ENCODE peak calls at places on chromosome 12, in five cellular contexts. I, M, T, Z and V are unnamed samples. For H3K4me1, the result is how much of the 10 kb centered on the place peaks cover.

GRCh38 chr12:120367252-120367923 is 1.6 kb downstream of the MSI1 start:
- DNase-seq in I (no peak), M (no peak), T (no peak), Z (no peak), V (no peak)

GRCh38 chr12:77122236-77122635 is 56.9 kb upstream of the E2F7 start:
- DNase-seq in I (no peak), M (peak), T (no peak), Z (no peak), V (no peak)

GRCh38 chr12:92242917-92243316 is 97.3 kb upstream of the BTG1 start:
- DNase-seq in I (no peak), M (no peak), T (no peak), Z (no peak), V (no peak)

GRCh38 chr12:39012870-39013269 is 107.5 kb upstream of the CPNE8 start:
- DNase-seq in I (no peak), M (no peak), T (no peak), Z (no peak), V (no peak)

GRCh38 chr12:14776236-14776959 is 26.9 kb downstream of the WBP11 start:
- DNase-seq in I (peak), M (no peak), T (no peak), Z (no peak), V (no peak)

GRCh38 chr12:88909510-88909909 is 329.2 kb upstream of the KITLG start:
- DNase-seq in I (no peak), M (no peak), T (no peak), Z (no peak), V (no peak)

GRCh38 chr12:92505373-92506340 is 197.1 kb upstream of the PLEKHG7 start:
- DNase-seq in I (peak), M (no peak), T (peak), Z (peak), V (peak)

GRCh38 chr12:54977857-54978256 is 6.7 kb downstream of the TESPA1 start:
- DNase-seq in I (peak), M (no peak), T (no peak), Z (no peak), V (no peak)

GRCh38 chr12:32312049-32312670 is 87.2 kb upstream of the FGD4 start:
- DNase-seq in I (peak), M (peak), T (no peak), Z (no peak), V (no peak)

GRCh38 chr12:62562892-62563291 is 96.3 kb downstream of the MON2 start:
- DNase-seq in I (no peak), M (no peak), T (no peak), Z (no peak), V (no peak)

GRCh38 chr12:53098354-53098981 is 1.0 kb downstream of the IGFBP6 start:
- DNase-seq in I (peak), M (peak), T (no peak), Z (peak), V (no peak)

GRCh38 chr12:13857750-13858149 is 123.7 kb downstream of the GRIN2B start:
- DNase-seq in I (no peak), M (no peak), T (no peak), Z (no peak), V (no peak)

GRCh38 chr12:65449400-65449799 is 170.9 kb downstream of the MSRB3 start:
- DNase-seq in I (no peak), M (no peak), T (no peak), Z (no peak), V (no peak)

GRCh38 chr12:55629058-55629841 is 7.4 kb upstream of the OR10P1 start:
- DNase-seq in I (peak), M (no peak), T (no peak), Z (no peak), V (no peak)

GRCh38 chr12:53758081-53758769 is 6.4 kb upstream of the CISTR start:
- DNase-seq in I (no peak), M (no peak), T (no peak), Z (no peak), V (no peak)

GRCh38 chr12:106973545-106973944 is 13.4 kb downstream of the MTERF2 start:
- DNase-seq in I (no peak), M (no peak), T (no peak), Z (no peak), V (no peak)

GRCh38 chr12:69112616-69113015 is 126.8 kb upstream of the CPSF6 start:
- DNase-seq in I (no peak), M (no peak), T (no peak), Z (no peak), V (no peak)

GRCh38 chr12:66352197-66352596 is 49.9 kb downstream of the HELB start:
- DNase-seq in I (peak), M (peak), T (no peak), Z (peak), V (peak)

GRCh38 chr12:128879898-128880764 is 26.9 kb downstream of the GLT1D1 start:
- DNase-seq in I (no peak), M (no peak), T (no peak), Z (no peak), V (no peak)

GRCh38 chr12:50537538-50537919 is 32.7 kb downstream of the DIP2B start:
- DNase-seq in I (no peak), M (peak), T (no peak), Z (no peak), V (no peak)

GRCh38 chr12:75850751-75851462 is 180.7 kb downstream of the PHLDA1 start:
- DNase-seq in I (no peak), M (no peak), T (no peak), Z (no peak), V (no peak)

GRCh38 chr12:30850684-30851083 is 75.9 kb upstream of the TSPAN11 start:
- DNase-seq in I (no peak), M (no peak), T (no peak), Z (no peak), V (no peak)

GRCh38 chr12:68375701-68376469 is 43.7 kb upstream of the MDM1 start:
- DNase-seq in I (no peak), M (no peak), T (no peak), Z (no peak), V (no peak)

GRCh38 chr12:85663631-85664030 is 172.6 kb downstream of the RASSF9 start:
- DNase-seq in I (no peak), M (no peak), T (no peak), Z (no peak), V (no peak)

GRCh38 chr12:96326628-96327227 is 73.5 kb downstream of the CDK17 start:
- DNase-seq in I (no peak), M (no peak), T (no peak), Z (no peak), V (no peak)

GRCh38 chr12:127677537-127678131 is 589.3 kb upstream of the TMEM132C start:
- DNase-seq in I (peak), M (no peak), T (peak), Z (peak), V (peak)

GRCh38 chr12:65649126-65649525 is 175.2 kb upstream of the HMGA2 start:
- DNase-seq in I (no peak), M (peak), T (no peak), Z (no peak), V (no peak)

GRCh38 chr12:40152783-40153383 is 47.0 kb upstream of the SLC2A13 start:
- DNase-seq in I (peak), M (peak), T (peak), Z (peak), V (peak)

GRCh38 chr12:109304485-109304884 is 4.6 kb downstream of the FOXN4 start:
- DNase-seq in I (no peak), M (no peak), T (no peak), Z (no peak), V (no peak)

GRCh38 chr12:65822732-65823480 is 1.4 kb upstream of the HMGA2 start:
- DNase-seq in I (peak), M (peak), T (no peak), Z (peak), V (no peak)

GRCh38 chr12:103827800-103828440 is 13.1 kb downstream of the NT5DC3 start:
- DNase-seq in I (no peak), M (no peak), T (no peak), Z (no peak), V (no peak)
- H3K4me1 ChIP-seq in I (under half), M (under half), T (under half), Z (under half), V (under half)

GRCh38 chr12:44490181-44490580 is 385.9 kb downstream of the NELL2 start:
- DNase-seq in I (no peak), M (no peak), T (no peak), Z (no peak), V (no peak)
- H3K4me1 ChIP-seq in I (under half), M (under half), T (under half), Z (under half), V (under half)

GRCh38 chr12:131831635-131832041 is 3.4 kb downstream of the MMP17 start:
- DNase-seq in I (no peak), M (no peak), T (no peak), Z (no peak), V (no peak)
- H3K4me1 ChIP-seq in I (under half), M (under half), T (under half), Z (under half), V (under half)

GRCh38 chr12:27790179-27790578 is 10.1 kb upstream of the MANSC4 start:
- DNase-seq in I (no peak), M (no peak), T (no peak), Z (no peak), V (no peak)
- H3K4me1 ChIP-seq in I (under half), M (under half), T (under half), Z (under half), V (under half)

GRCh38 chr12:6778571-6779550 is 6.5 kb downstream of the LAG3 start:
- DNase-seq in I (peak), M (peak), T (peak), Z (peak), V (peak)
- H3K4me1 ChIP-seq in I (under half), M (under half), T (half or more), Z (under half), V (under half)

GRCh38 chr12:116882742-116883141 is 1.5 kb upstream of the HRK start:
- DNase-seq in I (no peak), M (no peak), T (no peak), Z (no peak), V (no peak)
- H3K4me1 ChIP-seq in I (under half), M (under half), T (under half), Z (under half), V (under half)

GRCh38 chr12:27554003-27554402 is 30.0 kb downstream of the PPFIBP1 start:
- DNase-seq in I (no peak), M (no peak), T (no peak), Z (no peak), V (no peak)

GRCh38 chr12:27554421-27555186 is 30.6 kb downstream of the PPFIBP1 start:
- DNase-seq in I (no peak), M (no peak), T (no peak), Z (peak), V (no peak)

GRCh38 chr12:27555928-27556778 is 32.1 kb downstream of the PPFIBP1 start:
- DNase-seq in I (peak), M (no peak), T (no peak), Z (no peak), V (no peak)

GRCh38 chr12:27552886-27553560 is 29.0 kb downstream of the PPFIBP1 start:
- DNase-seq in I (no peak), M (no peak), T (no peak), Z (no peak), V (no peak)

DNA sequence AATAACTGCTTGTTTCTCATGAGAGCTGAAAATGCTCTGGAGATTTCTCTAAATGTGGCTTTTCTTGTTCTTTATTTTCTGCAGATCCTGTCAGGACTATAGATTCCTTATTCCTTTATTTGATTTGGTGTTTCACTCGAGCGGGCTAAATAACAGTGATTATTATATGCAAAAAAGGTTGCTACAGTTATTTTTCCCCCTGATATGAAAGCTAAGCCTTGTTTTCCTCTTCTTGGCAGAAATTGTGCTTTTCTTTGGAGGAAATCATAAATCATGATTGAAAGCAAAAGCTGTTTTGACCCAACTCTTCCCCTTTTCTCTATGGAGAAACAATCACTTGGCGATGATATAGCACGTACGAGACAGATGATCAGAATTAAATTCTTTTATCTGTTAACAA is 31.3 kb downstream of the PPFIBP1 start:
- DNase-seq in I (no peak), M (no peak), T (no peak), Z (no peak), V (no peak)
- H3K4me1 ChIP-seq in I (under half), M (half or more), T (under half), Z (half or more), V (under half)

GRCh38 chr12:48681738-48682532 is at the start of gene KANSL2:
- DNase-seq in I (peak), M (peak), T (peak), Z (peak), V (peak)

GRCh38 chr12:48678561-48679185 is 3.4 kb downstream of the KANSL2 start:
- DNase-seq in I (no peak), M (no peak), T (no peak), Z (no peak), V (no peak)

GRCh38 chr12:48681416-48681737 is 661 bp downstream of the KANSL2 start:
- DNase-seq in I (no peak), M (no peak), T (no peak), Z (no peak), V (no peak)

GRCh38 chr12:48680861-48681260 is 1.2 kb downstream of the KANSL2 start:
- DNase-seq in I (no peak), M (no peak), T (no peak), Z (peak), V (no peak)

DNA sequence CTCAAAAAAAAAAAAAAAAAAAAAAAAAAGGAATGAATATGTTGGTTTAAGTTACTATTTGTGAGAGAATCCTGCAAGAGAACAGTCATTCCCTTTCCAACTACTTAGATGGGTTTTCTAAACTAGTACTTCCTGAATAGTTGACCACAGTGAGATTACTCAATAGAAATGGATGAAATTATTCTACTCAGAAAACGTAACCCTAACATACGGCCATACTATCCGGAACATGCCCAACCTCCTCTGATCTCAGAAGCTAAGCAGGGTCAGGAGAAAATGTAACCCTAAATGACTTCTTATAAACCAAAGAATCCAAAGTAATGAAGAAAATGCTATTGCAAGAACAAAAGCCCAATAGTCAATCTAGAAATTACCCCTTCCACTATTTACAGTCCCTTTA is 4.3 kb downstream of the KANSL2 start:
- DNase-seq in I (no peak), M (no peak), T (no peak), Z (no peak), V (no peak)
- H3K4me1 ChIP-seq in I (half or more), M (under half), T (under half), Z (half or more), V (under half)